ENCODE peak calls at places on chromosome 13, in eight cellular contexts. One of them, this sample, is unnamed.

GRCh38 chr13:32019612-32020233 is 11.9 kb upstream of the FRY start:
- DNase-seq in body of pancreas: peak
- DNase-seq in H4: peak
- DNase-seq in fibroblast of mammary gland: peak
- DNase-seq in stimulated activated CD4-positive, alpha-beta T cell treated with anti-CD3 and anti-CD28 coated beads, Interleukin-1b, Interleukin-23, amount 100 ng/mL, for 1 hour: no peak
- DNase-seq in non-pigmented ciliary epithelial cell: peak
- DNase-seq in EH: peak
- DNase-seq in stimulated activated CD8-positive, alpha-beta memory T cell treated with anti-CD3 and anti-CD28 coated beads, Interleukin-4, amount 100 ng/mL, for 24 hours: no peak
- DNase-seq in this sample: no peak

GRCh38 chr13:94860981-94861407 is 148.6 kb upstream of the SOX21 start:
- DNase-seq in stimulated activated CD4-positive, alpha-beta T cell treated with anti-CD3 and anti-CD28 coated beads, Interleukin-1b, Interleukin-23, amount 100 ng/mL, for 1 hour: no peak
- DNase-seq in H4: peak
- DNase-seq in non-pigmented ciliary epithelial cell: no peak
- DNase-seq in body of pancreas: no peak
- DNase-seq in stimulated activated CD8-positive, alpha-beta memory T cell treated with anti-CD3 and anti-CD28 coated beads, Interleukin-4, amount 100 ng/mL, for 24 hours: no peak
- DNase-seq in fibroblast of mammary gland: peak
- DNase-seq in EH: peak
- DNase-seq in this sample: no peak

GRCh38 chr13:32538621-32539246 is at the start of gene N4BP2L2:
- DNase-seq in H4: peak
- DNase-seq in body of pancreas: peak
- DNase-seq in EH: peak
- DNase-seq in non-pigmented ciliary epithelial cell: peak
- DNase-seq in stimulated activated CD8-positive, alpha-beta memory T cell treated with anti-CD3 and anti-CD28 coated beads, Interleukin-4, amount 100 ng/mL, for 24 hours: peak
- DNase-seq in fibroblast of mammary gland: peak
- DNase-seq in stimulated activated CD4-positive, alpha-beta T cell treated with anti-CD3 and anti-CD28 coated beads, Interleukin-1b, Interleukin-23, amount 100 ng/mL, for 1 hour: peak
- DNase-seq in this sample: peak

GRCh38 chr13:55661505-55661904 is 1479.2 kb upstream of the PRR20A start:
- DNase-seq in stimulated activated CD8-positive, alpha-beta memory T cell treated with anti-CD3 and anti-CD28 coated beads, Interleukin-4, amount 100 ng/mL, for 24 hours: no peak
- DNase-seq in EH: no peak
- DNase-seq in H4: no peak
- DNase-seq in stimulated activated CD4-positive, alpha-beta T cell treated with anti-CD3 and anti-CD28 coated beads, Interleukin-1b, Interleukin-23, amount 100 ng/mL, for 1 hour: no peak
- DNase-seq in non-pigmented ciliary epithelial cell: no peak
- DNase-seq in body of pancreas: no peak
- DNase-seq in fibroblast of mammary gland: no peak
- DNase-seq in this sample: no peak

GRCh38 chr13:98265669-98266551 is 88.8 kb upstream of the RNF113B start:
- DNase-seq in stimulated activated CD4-positive, alpha-beta T cell treated with anti-CD3 and anti-CD28 coated beads, Interleukin-1b, Interleukin-23, amount 100 ng/mL, for 1 hour: no peak
- DNase-seq in stimulated activated CD8-positive, alpha-beta memory T cell treated with anti-CD3 and anti-CD28 coated beads, Interleukin-4, amount 100 ng/mL, for 24 hours: no peak
- DNase-seq in fibroblast of mammary gland: peak
- DNase-seq in H4: no peak
- DNase-seq in non-pigmented ciliary epithelial cell: no peak
- DNase-seq in EH: no peak
- DNase-seq in body of pancreas: peak
- DNase-seq in this sample: no peak

GRCh38 chr13:59545007-59545406 is 618.7 kb downstream of the DIAPH3 start:
- DNase-seq in H4: no peak
- DNase-seq in stimulated activated CD8-positive, alpha-beta memory T cell treated with anti-CD3 and anti-CD28 coated beads, Interleukin-4, amount 100 ng/mL, for 24 hours: no peak
- DNase-seq in non-pigmented ciliary epithelial cell: no peak
- DNase-seq in stimulated activated CD4-positive, alpha-beta T cell treated with anti-CD3 and anti-CD28 coated beads, Interleukin-1b, Interleukin-23, amount 100 ng/mL, for 1 hour: no peak
- DNase-seq in fibroblast of mammary gland: no peak
- DNase-seq in body of pancreas: no peak
- DNase-seq in EH: no peak
- DNase-seq in this sample: no peak

GRCh38 chr13:113069861-113070805 is 35.5 kb upstream of the F7 start:
- DNase-seq in stimulated activated CD8-positive, alpha-beta memory T cell treated with anti-CD3 and anti-CD28 coated beads, Interleukin-4, amount 100 ng/mL, for 24 hours: no peak
- DNase-seq in H4: no peak
- DNase-seq in body of pancreas: no peak
- DNase-seq in EH: no peak
- DNase-seq in fibroblast of mammary gland: no peak
- DNase-seq in stimulated activated CD4-positive, alpha-beta T cell treated with anti-CD3 and anti-CD28 coated beads, Interleukin-1b, Interleukin-23, amount 100 ng/mL, for 1 hour: no peak
- DNase-seq in non-pigmented ciliary epithelial cell: no peak
- DNase-seq in this sample: no peak

GRCh38 chr13:107211073-107211472 is 643.1 kb upstream of the ARGLU1 start:
- DNase-seq in EH: peak
- DNase-seq in stimulated activated CD8-positive, alpha-beta memory T cell treated with anti-CD3 and anti-CD28 coated beads, Interleukin-4, amount 100 ng/mL, for 24 hours: peak
- DNase-seq in fibroblast of mammary gland: peak
- DNase-seq in H4: peak
- DNase-seq in stimulated activated CD4-positive, alpha-beta T cell treated with anti-CD3 and anti-CD28 coated beads, Interleukin-1b, Interleukin-23, amount 100 ng/mL, for 1 hour: peak
- DNase-seq in body of pancreas: peak
- DNase-seq in non-pigmented ciliary epithelial cell: peak
- DNase-seq in this sample: peak